ENCODE peak calls at places on chromosome 7, in five cellular contexts. C is GM12878, P is A549, K is K562, A is HepG2. L is an unnamed sample.

GRCh38 chr7:156251861-156252260 is 388.7 kb upstream of the RNF32 start:
- DNase-seq in C (no peak), P (no peak), K (no peak), A (no peak), L (no peak)

GRCh38 chr7:100509213-100509612 is 25.5 kb downstream of the NYAP1 start:
- DNase-seq in C (no peak), P (no peak), K (no peak), A (no peak), L (no peak)

GRCh38 chr7:155456772-155457543 is 971 bp upstream of the EN2 start:
- DNase-seq in C (no peak), P (peak), K (peak), A (no peak), L (peak)

GRCh38 chr7:123398931-123399330 is 135.5 kb downstream of the IQUB start:
- DNase-seq in C (no peak), P (no peak), K (no peak), A (no peak), L (no peak)

GRCh38 chr7:138352570-138353461 is 107.2 kb upstream of the TRIM24 start:
- DNase-seq in C (no peak), P (peak), K (peak), A (peak), L (no peak)

GRCh38 chr7:74199551-74200355 is 10.1 kb upstream of the LAT2 start:
- DNase-seq in C (no peak), P (no peak), K (no peak), A (no peak), L (peak)

GRCh38 chr7:38451840-38452239 is 178.4 kb upstream of the TARP start:
- DNase-seq in C (no peak), P (peak), K (peak), A (peak), L (peak)

GRCh38 chr7:44633254-44634186 is 27.1 kb downstream of the OGDH start:
- DNase-seq in C (peak), P (no peak), K (no peak), A (no peak), L (no peak)

GRCh38 chr7:111089822-111090426 is 1.0 kb upstream of the LRRN3 start:
- DNase-seq in C (no peak), P (peak), K (peak), A (peak), L (peak)

GRCh38 chr7:82050134-82050533 is 280.3 kb upstream of the HGF start:
- DNase-seq in C (no peak), P (peak), K (no peak), A (peak), L (peak)

GRCh38 chr7:82288769-82289535 is 154.6 kb downstream of the CACNA2D1 start:
- DNase-seq in C (no peak), P (no peak), K (no peak), A (no peak), L (no peak)

GRCh38 chr7:98420966-98421612 is 20.2 kb upstream of the BAIAP2L1 start:
- DNase-seq in C (no peak), P (peak), K (peak), A (peak), L (peak)

GRCh38 chr7:281637-282036 is 8.3 kb upstream of the FOXL3 start:
- DNase-seq in C (no peak), P (no peak), K (no peak), A (no peak), L (no peak)

GRCh38 chr7:146961617-146962016 is 845.0 kb downstream of the CNTNAP2 start:
- DNase-seq in C (no peak), P (no peak), K (no peak), A (no peak), L (no peak)

GRCh38 chr7:106962751-106963150 is 81.8 kb upstream of the PRKAR2B start:
- DNase-seq in C (no peak), P (no peak), K (no peak), A (no peak), L (no peak)

GRCh38 chr7:115319536-115319935 is 397.6 kb downstream of the MDFIC start:
- DNase-seq in C (no peak), P (no peak), K (no peak), A (no peak), L (no peak)

GRCh38 chr7:11701829-11702560 is 130.0 kb downstream of the THSD7A start:
- DNase-seq in C (no peak), P (peak), K (no peak), A (no peak), L (peak)

GRCh38 chr7:133511708-133512107 is 258.8 kb downstream of the EXOC4 start:
- DNase-seq in C (no peak), P (no peak), K (no peak), A (no peak), L (no peak)

GRCh38 chr7:84674236-84674913 is 479.8 kb upstream of the SEMA3A start:
- DNase-seq in C (no peak), P (no peak), K (no peak), A (no peak), L (no peak)

GRCh38 chr7:28804990-28805389 is 153.1 kb downstream of the TRIL start:
- DNase-seq in C (no peak), P (peak), K (no peak), A (no peak), L (no peak)

GRCh38 chr7:149741629-149742028 is 31.8 kb downstream of the ZNF467 start:
- DNase-seq in C (no peak), P (no peak), K (no peak), A (no peak), L (no peak)

GRCh38 chr7:100370303-100370702 is 3.0 kb upstream of the PILRA start:
- DNase-seq in C (no peak), P (no peak), K (no peak), A (no peak), L (peak)

GRCh38 chr7:66967029-66967428 is 28.4 kb downstream of the SBDS start:
- DNase-seq in C (no peak), P (no peak), K (no peak), A (no peak), L (peak)

GRCh38 chr7:81064446-81064845 is 145.6 kb upstream of the SEMA3C start:
- DNase-seq in C (no peak), P (no peak), K (no peak), A (no peak), L (no peak)

GRCh38 chr7:134562136-134562535 is 13.2 kb downstream of the AKR1B15 start:
- DNase-seq in C (no peak), P (peak), K (no peak), A (no peak), L (no peak)

GRCh38 chr7:47453093-47454056 is 128.5 kb downstream of the TNS3 start:
- DNase-seq in C (no peak), P (no peak), K (no peak), A (no peak), L (no peak)

GRCh38 chr7:116195451-116195850 is 14.9 kb upstream of the TES start:
- DNase-seq in C (no peak), P (no peak), K (no peak), A (no peak), L (no peak)

GRCh38 chr7:85593355-85593754 is 406.5 kb upstream of the SEMA3D start:
- DNase-seq in C (no peak), P (no peak), K (no peak), A (no peak), L (no peak)

GRCh38 chr7:108838143-108838542 is 268.5 kb downstream of the DNAJB9 start:
- DNase-seq in C (no peak), P (no peak), K (no peak), A (no peak), L (no peak)

GRCh38 chr7:44229546-44230105 is 28.8 kb downstream of the YKT6 start:
- DNase-seq in C (no peak), P (no peak), K (no peak), A (no peak), L (no peak)

GRCh38 chr7:64997927-64998391 is 7.1 kb upstream of the ZNF117 start:
- DNase-seq in C (no peak), P (no peak), K (no peak), A (no peak), L (peak)

GRCh38 chr7:95609277-95609971 is 13.1 kb upstream of the PDK4 start:
- DNase-seq in C (no peak), P (peak), K (no peak), A (peak), L (no peak)

GRCh38 chr7:116393654-116394053 is 105.9 kb upstream of the CAV2 start:
- DNase-seq in C (no peak), P (no peak), K (no peak), A (no peak), L (no peak)

GRCh38 chr7:122544463-122544862 is 154.5 kb downstream of the RNF133 start:
- DNase-seq in C (peak), P (no peak), K (no peak), A (no peak), L (no peak)

GRCh38 chr7:7701513-7701912 is 16.9 kb downstream of the RPA3 start:
- DNase-seq in C (no peak), P (no peak), K (no peak), A (no peak), L (no peak)

GRCh38 chr7:87330316-87330715 is 15.1 kb upstream of the CROT start:
- DNase-seq in C (no peak), P (no peak), K (no peak), A (no peak), L (no peak)

GRCh38 chr7:87325576-87326370 is 19.7 kb upstream of the CROT start:
- DNase-seq in C (no peak), P (no peak), K (no peak), A (no peak), L (no peak)

GRCh38 chr7:87330942-87331341 is 14.5 kb upstream of the CROT start:
- DNase-seq in C (no peak), P (no peak), K (peak), A (no peak), L (no peak)

GRCh38 chr7:87331687-87332256 is 13.7 kb upstream of the CROT start:
- DNase-seq in C (no peak), P (no peak), K (no peak), A (no peak), L (no peak)

DNA sequence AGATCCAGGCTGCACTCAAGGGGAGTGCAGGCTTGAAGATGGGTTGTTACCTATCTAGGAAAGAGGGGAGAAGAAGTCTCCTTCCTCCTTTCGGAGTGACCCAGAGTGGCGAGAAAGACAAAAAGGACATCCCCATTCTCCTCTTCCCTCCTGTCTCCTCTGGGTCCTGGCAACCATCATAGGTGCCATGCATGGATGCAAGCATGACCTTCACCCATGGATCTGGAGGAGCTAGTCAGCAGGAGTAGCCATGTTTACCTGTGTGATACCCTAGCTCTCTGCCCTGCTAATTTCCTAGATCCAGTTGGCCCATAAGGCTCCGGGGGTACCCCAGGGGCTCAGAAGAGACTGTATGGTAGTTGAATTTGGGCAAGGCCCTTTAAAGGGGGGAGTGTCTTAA is 17.2 kb upstream of the CROT start:
- DNase-seq in C (no peak), P (peak), K (no peak), A (no peak), L (peak)
- H3K4me3 ChIP-seq in C (no peak), P (no peak), K (no peak), A (no peak), L (no peak)

GRCh38 chr7:101677421-101678137 is 48.5 kb upstream of the MYL10 start:
- DNase-seq in C (no peak), P (peak), K (no peak), A (no peak), L (peak)
- H3K4me2 ChIP-seq in C (no peak), P (no peak), K (peak), A (no peak), L (peak)

GRCh38 chr7:2271273-2272026 is 29.4 kb downstream of the NUDT1 start:
- DNase-seq in C (no peak), P (no peak), K (no peak), A (no peak), L (no peak)

GRCh38 chr7:2272031-2272430 is 30.0 kb downstream of the NUDT1 start:
- DNase-seq in C (no peak), P (no peak), K (no peak), A (no peak), L (no peak)

GRCh38 chr7:2266911-2267310 is 24.9 kb downstream of the NUDT1 start:
- DNase-seq in C (no peak), P (peak), K (no peak), A (no peak), L (no peak)

GRCh38 chr7:2270495-2270894 is 28.5 kb downstream of the NUDT1 start:
- DNase-seq in C (no peak), P (no peak), K (no peak), A (no peak), L (no peak)

GRCh38 chr7:2269468-2270460 is 27.7 kb downstream of the NUDT1 start:
- DNase-seq in C (no peak), P (no peak), K (no peak), A (peak), L (no peak)
- TF ChIP-seq JUNB in C (no peak), P (no peak), K (no peak), A (no peak), L (no peak)

DNA sequence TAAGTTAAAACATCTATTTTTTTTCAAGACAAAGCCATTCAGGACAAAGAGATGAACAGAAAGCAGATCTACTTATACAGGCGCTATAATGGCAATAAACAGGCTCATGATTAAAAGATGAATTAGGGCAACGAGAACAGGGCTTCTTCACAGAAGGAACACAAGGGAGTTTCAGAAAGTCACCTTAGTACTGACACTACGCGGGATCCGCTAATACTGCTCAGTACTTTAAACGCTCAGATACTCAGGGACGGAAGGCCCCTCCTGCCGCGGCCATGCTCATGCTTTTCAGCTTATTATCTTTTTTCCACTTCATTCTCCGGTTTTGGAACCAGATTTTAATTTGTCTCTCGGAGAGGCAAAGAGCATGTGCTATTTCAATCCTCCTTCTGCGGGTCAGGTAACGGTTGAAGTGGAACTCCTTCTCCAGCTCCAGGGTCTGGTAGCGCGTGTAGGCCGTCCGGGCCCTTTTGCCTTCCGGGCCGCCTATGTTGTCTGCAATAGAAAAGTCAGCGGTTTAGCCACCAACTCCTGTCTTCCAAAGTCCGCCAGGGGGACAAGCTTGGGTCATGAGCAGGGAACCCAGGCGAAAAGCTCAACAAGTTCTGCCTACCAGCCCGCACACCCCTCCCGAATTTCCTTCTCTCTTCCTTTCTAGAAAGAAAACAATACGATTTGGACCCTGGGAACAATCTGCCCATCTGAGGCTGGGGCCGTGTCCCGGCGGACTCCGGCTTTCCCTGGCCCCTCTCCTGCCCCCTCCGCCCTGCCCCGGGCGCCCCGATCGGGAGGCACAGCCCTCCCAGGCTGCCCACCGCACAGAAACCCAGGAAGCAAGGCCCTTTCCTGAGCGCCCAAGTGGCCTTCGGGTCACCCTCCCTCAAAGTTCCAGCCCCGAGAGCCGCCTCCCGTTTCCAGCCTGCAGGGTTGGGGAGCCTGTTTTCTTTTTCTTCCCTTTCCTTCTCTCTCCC is 1.6 kb downstream of the HOXA5 start:
- DNase-seq in C (no peak), P (peak), K (no peak), A (peak), L (peak)
- H3K4me3 ChIP-seq in C (no peak), P (peak), K (no peak), A (peak), L (peak)

GRCh38 chr7:129859188-129859587 is 93.6 kb downstream of the UBE2H start:
- DNase-seq in C (peak), P (no peak), K (no peak), A (no peak), L (no peak)
- H3K4me2 ChIP-seq in C (peak), P (no peak), K (no peak), A (no peak), L (no peak)

GRCh38 chr7:22174574-22174953 is 182.4 kb downstream of the RAPGEF5 start:
- DNase-seq in C (no peak), P (no peak), K (peak), A (no peak), L (no peak)

GRCh38 chr7:22176791-22177412 is 180.1 kb downstream of the RAPGEF5 start:
- DNase-seq in C (no peak), P (no peak), K (no peak), A (no peak), L (no peak)

GRCh38 chr7:22178735-22179134 is 178.2 kb downstream of the RAPGEF5 start:
- DNase-seq in C (no peak), P (no peak), K (no peak), A (no peak), L (no peak)

GRCh38 chr7:22179442-22179879 is 177.5 kb downstream of the RAPGEF5 start:
- DNase-seq in C (no peak), P (no peak), K (no peak), A (no peak), L (no peak)

DNA sequence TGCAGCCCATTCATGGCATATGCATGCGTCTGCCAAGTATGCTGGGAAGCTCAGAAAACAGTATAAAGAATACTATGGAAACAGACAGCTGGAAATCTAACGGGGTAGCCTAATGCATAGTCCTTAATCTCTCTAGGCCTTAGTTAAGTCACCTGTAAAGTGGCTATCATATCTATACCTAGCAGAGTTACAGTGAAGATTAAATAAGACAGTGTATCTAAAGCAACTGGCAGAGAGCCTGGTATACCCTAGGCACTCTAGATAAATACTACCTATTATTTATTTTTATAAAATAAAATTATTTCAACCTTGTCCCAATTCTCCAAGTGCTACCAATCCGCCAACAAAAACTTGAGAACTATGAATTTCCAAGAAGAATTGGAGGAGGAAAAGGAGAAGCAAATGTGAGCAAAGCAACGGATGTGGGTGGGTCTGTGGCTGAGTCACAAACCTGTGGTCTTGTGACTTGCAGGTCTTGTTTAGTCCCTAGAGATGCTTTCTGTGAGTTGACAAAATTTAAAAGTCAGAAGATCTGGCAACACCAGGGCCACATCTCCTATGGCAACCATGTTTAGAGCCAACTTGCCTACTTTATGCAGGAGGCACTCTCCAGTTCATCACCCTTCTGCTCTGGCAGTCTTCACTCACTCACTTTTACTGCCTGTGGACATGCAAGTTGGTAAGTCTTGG is 182.9 kb downstream of the RAPGEF5 start:
- DNase-seq in C (peak), P (no peak), K (peak), A (no peak), L (no peak)
- TF ChIP-seq JUNB in C (no peak), P (no peak), K (no peak), A (no peak), L (no peak)

L was measured in GM23338.